ENCODE peak calls at places on chromosomes 3 and 15, in seven cellular contexts. G is stomach; Q is naive thymus-derived CD8-positive, alpha-beta T cell; U is B cell; Y is kidney glomerular epithelial cell; J is endothelial cell of umbilical vein; L is fibroblast of the conjunctiva. V is an unnamed sample.

GRCh38 chr3:184717608-184717995 is 5.7 kb upstream of the MAGEF1 start:
- DNase-seq in Q (no peak), G (no peak), Y (no peak), J (no peak), U (no peak), L (no peak), V (no peak)

GRCh38 chr3:113086506-113087461 is 96.0 kb downstream of the GTPBP8 start:
- DNase-seq in Q (no peak), Y (no peak), J (no peak), U (no peak), L (no peak), G (no peak), V (no peak)

GRCh38 chr3:11565932-11566331 is 77.8 kb downstream of the VGLL4 start:
- DNase-seq in Y (no peak), J (no peak), L (no peak), G (no peak), U (no peak), Q (no peak), V (no peak)

GRCh38 chr15:71107501-71107815 is 7.8 kb upstream of the THSD4 start:
- DNase-seq in Y (no peak), L (no peak), Q (no peak), G (no peak), J (no peak), U (no peak), V (no peak)

GRCh38 chr3:66480666-66481065 is 20.2 kb downstream of the LRIG1 start:
- DNase-seq in L (no peak), Q (no peak), Y (no peak), U (peak; percentile 48), G (no peak), J (peak; percentile 77), V (no peak)

GRCh38 chr3:122918576-122919290 is 108.8 kb downstream of the SEMA5B start:
- DNase-seq in Q (no peak), L (no peak), U (no peak), Y (no peak), J (peak; percentile 6), G (no peak), V (no peak)

GRCh38 chr15:96474274-96474673 is 143.8 kb downstream of the NR2F2 start:
- DNase-seq in U (no peak), J (no peak), Q (no peak), L (no peak), Y (no peak), G (no peak), V (peak; percentile 29)

GRCh38 chr15:45023659-45024320 is 795 bp downstream of the SORD start:
- DNase-seq in U (no peak), G (no peak), L (no peak), Y (no peak), J (peak; percentile 37), Q (no peak), V (peak; percentile 32)

GRCh38 chr15:22851513-22851912 is 13.0 kb downstream of the NIPA2 start:
- DNase-seq in Q (no peak), G (no peak), J (no peak), L (no peak), Y (no peak), U (no peak), V (no peak)

GRCh38 chr3:127087441-127087840 is 104.5 kb downstream of the PLXNA1 start:
- DNase-seq in J (no peak), U (no peak), Y (no peak), L (no peak), G (no peak), Q (no peak), V (no peak)

GRCh38 chr3:165383381-165383780 is 187.2 kb upstream of the SLITRK3 start:
- DNase-seq in Y (no peak), Q (no peak), U (no peak), L (no peak), J (no peak), G (no peak), V (no peak)

GRCh38 chr3:177150970-177151627 is 46.2 kb downstream of the TBL1XR1 start:
- DNase-seq in Y (peak; percentile 18), G (no peak), U (peak; percentile 42), Q (peak; percentile 29), J (peak; percentile 76), L (peak; percentile 63), V (peak; percentile 77)